ENCODE peak calls at places on chromosome 18, in four cellular contexts. One of them, this sample, is unnamed.

GRCh38 chr18:55302337-55302833 is 285.6 kb downstream of the TCF4 start:
- ATAC-seq in heart right ventricle: peak; percentile 35
- ATAC-seq in DND-41: no peak
- ATAC-seq in right cardiac atrium: peak; percentile 67
- ATAC-seq in this sample: no peak

GRCh38 chr18:45998244-45998643 is 31.1 kb upstream of the EPG5 start:
- ATAC-seq in heart right ventricle: no peak
- ATAC-seq in DND-41: peak; percentile 73
- ATAC-seq in right cardiac atrium: no peak
- ATAC-seq in this sample: peak; percentile 45

GRCh38 chr18:36330435-36331049 is 33.0 kb downstream of the FHOD3 start:
- ATAC-seq in heart right ventricle: no peak
- ATAC-seq in DND-41: no peak
- ATAC-seq in right cardiac atrium: no peak
- ATAC-seq in this sample: no peak

GRCh38 chr18:7567487-7568425 is 640 bp downstream of the PTPRM start:
- ATAC-seq in heart right ventricle: peak; percentile 34
- ATAC-seq in DND-41: no peak
- ATAC-seq in right cardiac atrium: peak; percentile 39
- ATAC-seq in this sample: no peak

GRCh38 chr18:70426818-70427217 is 138.0 kb downstream of the SOCS6 start:
- ATAC-seq in heart right ventricle: no peak
- ATAC-seq in DND-41: no peak
- ATAC-seq in right cardiac atrium: no peak
- ATAC-seq in this sample: no peak

GRCh38 chr18:55768255-55768654 is 180.3 kb upstream of the TCF4 start:
- ATAC-seq in heart right ventricle: no peak
- ATAC-seq in DND-41: no peak
- ATAC-seq in right cardiac atrium: no peak
- ATAC-seq in this sample: no peak

GRCh38 chr18:49560277-49561126 is 1.4 kb upstream of the LIPG start:
- ATAC-seq in heart right ventricle: peak; percentile 40
- ATAC-seq in DND-41: no peak
- ATAC-seq in right cardiac atrium: peak; percentile 49
- ATAC-seq in this sample: no peak

GRCh38 chr18:8375269-8375668 is 234.0 kb upstream of the RAB12 start:
- ATAC-seq in heart right ventricle: no peak
- ATAC-seq in DND-41: no peak
- ATAC-seq in right cardiac atrium: no peak
- ATAC-seq in this sample: no peak

GRCh38 chr18:66317243-66318090 is 286.4 kb downstream of the CDH19 start:
- ATAC-seq in heart right ventricle: no peak
- ATAC-seq in DND-41: no peak
- ATAC-seq in right cardiac atrium: no peak
- ATAC-seq in this sample: no peak

GRCh38 chr18:9353596-9353995 is 19.0 kb downstream of the TWSG1 start:
- ATAC-seq in heart right ventricle: no peak
- ATAC-seq in DND-41: no peak
- ATAC-seq in right cardiac atrium: no peak
- ATAC-seq in this sample: no peak

GRCh38 chr18:3693385-3693784 is 243.4 kb downstream of the TGIF1 start:
- ATAC-seq in heart right ventricle: no peak
- ATAC-seq in DND-41: no peak
- ATAC-seq in right cardiac atrium: no peak
- ATAC-seq in this sample: no peak

GRCh38 chr18:24506175-24506574 is 45.7 kb downstream of the HRH4 start:
- ATAC-seq in heart right ventricle: no peak
- ATAC-seq in DND-41: no peak
- ATAC-seq in right cardiac atrium: no peak
- ATAC-seq in this sample: no peak

GRCh38 chr18:80095414-80095813 is 13.6 kb upstream of the ADNP2 start:
- ATAC-seq in heart right ventricle: no peak
- ATAC-seq in DND-41: no peak
- ATAC-seq in right cardiac atrium: no peak
- ATAC-seq in this sample: no peak

GRCh38 chr18:34720220-34720619 is 10.1 kb downstream of the DTNA start:
- ATAC-seq in heart right ventricle: no peak
- ATAC-seq in DND-41: no peak
- ATAC-seq in right cardiac atrium: no peak
- ATAC-seq in this sample: no peak

GRCh38 chr18:23933407-23933806 is 81.1 kb upstream of the TTC39C start:
- ATAC-seq in heart right ventricle: no peak
- ATAC-seq in DND-41: no peak
- ATAC-seq in right cardiac atrium: no peak
- ATAC-seq in this sample: no peak

GRCh38 chr18:29096380-29096779 is 919.5 kb upstream of the CDH2 start:
- ATAC-seq in heart right ventricle: no peak
- ATAC-seq in DND-41: peak; percentile 90
- ATAC-seq in right cardiac atrium: no peak
- ATAC-seq in this sample: no peak

GRCh38 chr18:45590546-45590945 is 24.7 kb upstream of the SLC14A2 start:
- ATAC-seq in heart right ventricle: peak; percentile 32
- ATAC-seq in DND-41: no peak
- ATAC-seq in right cardiac atrium: peak; percentile 73
- ATAC-seq in this sample: no peak

GRCh38 chr18:9106094-9106493 is 3.6 kb downstream of the NDUFV2 start:
- ATAC-seq in heart right ventricle: no peak
- ATAC-seq in DND-41: no peak
- ATAC-seq in right cardiac atrium: no peak
- ATAC-seq in this sample: no peak

GRCh38 chr18:72458256-72458655 is 85.9 kb downstream of the CBLN2 start:
- ATAC-seq in heart right ventricle: no peak
- ATAC-seq in DND-41: no peak
- ATAC-seq in right cardiac atrium: no peak
- ATAC-seq in this sample: no peak

GRCh38 chr18:23163786-23164583 is 28.7 kb downstream of the CABLES1 start:
- ATAC-seq in heart right ventricle: no peak
- ATAC-seq in DND-41: no peak
- ATAC-seq in right cardiac atrium: no peak
- ATAC-seq in this sample: no peak

GRCh38 chr18:52392160-52392559 is 52.2 kb downstream of the DCC start:
- ATAC-seq in heart right ventricle: no peak
- ATAC-seq in DND-41: no peak
- ATAC-seq in right cardiac atrium: no peak
- ATAC-seq in this sample: no peak

GRCh38 chr18:64165906-64166305 is 17.0 kb upstream of the LINC00305 start:
- ATAC-seq in heart right ventricle: no peak
- ATAC-seq in DND-41: no peak
- ATAC-seq in right cardiac atrium: no peak
- ATAC-seq in this sample: no peak

GRCh38 chr18:24915547-24915946 is 436.4 kb downstream of the ZNF521 start:
- ATAC-seq in heart right ventricle: no peak
- ATAC-seq in DND-41: no peak
- ATAC-seq in right cardiac atrium: no peak
- ATAC-seq in this sample: no peak